ENCODE peak calls at places on chromosomes 3 and 15, in eight cellular contexts. S, F, T, G, L, D, E and K are unnamed samples.

GRCh38 chr15:73800662-73801345 is 47.7 kb upstream of the INSYN1 start:
- DNase-seq in E (no peak), D (peak), G (no peak), L (no peak), S (no peak), F (peak), T (peak), K (no peak)

GRCh38 chr15:52503788-52504496 is 24.7 kb downstream of the MYO5A start:
- DNase-seq in T (no peak), L (no peak), E (no peak), F (no peak), S (no peak), G (no peak), D (peak), K (no peak)

GRCh38 chr3:38800511-38800910 is 15.5 kb downstream of the SCN10A start:
- DNase-seq in F (no peak), L (no peak), G (no peak), T (no peak), S (no peak), D (no peak), E (no peak), K (no peak)

GRCh38 chr15:27847775-27848710 is 251.1 kb downstream of the OCA2 start:
- DNase-seq in D (no peak), E (peak), F (no peak), L (peak), G (no peak), S (no peak), T (no peak), K (no peak)

GRCh38 chr3:195080125-195080524 is 190.8 kb downstream of the XXYLT1 start:
- DNase-seq in L (no peak), D (no peak), E (no peak), S (no peak), T (no peak), F (no peak), G (no peak), K (no peak)

GRCh38 chr3:354433-354832 is 157.9 kb downstream of the CHL1 start:
- DNase-seq in F (peak), S (peak), D (peak), G (peak), E (peak), T (peak), L (no peak), K (no peak)

GRCh38 chr3:169171739-169172138 is 491.8 kb downstream of the MECOM start:
- DNase-seq in D (peak), S (no peak), F (no peak), T (no peak), L (no peak), G (no peak), E (no peak), K (no peak)

GRCh38 chr3:24017305-24017704 is 72.2 kb downstream of the NR1D2 start:
- DNase-seq in F (no peak), D (no peak), E (no peak), L (no peak), G (no peak), T (no peak), S (no peak), K (no peak)

GRCh38 chr3:143307613-143308183 is 188.1 kb downstream of the CHST2 start:
- DNase-seq in L (peak), F (no peak), G (no peak), E (no peak), T (peak), S (no peak), D (peak), K (peak)

GRCh38 chr3:136750922-136751258 is 1.3 kb downstream of the STAG1 start:
- DNase-seq in D (peak), L (no peak), G (no peak), T (no peak), S (no peak), F (no peak), E (no peak), K (no peak)

GRCh38 chr15:91515188-91515754 is 338.2 kb upstream of the SLCO3A1 start:
- DNase-seq in T (peak), F (no peak), L (no peak), D (peak), S (no peak), G (no peak), E (no peak), K (peak)

GRCh38 chr15:25070357-25070963 is 115.7 kb downstream of the SNRPN start:
- DNase-seq in E (no peak), L (no peak), F (no peak), T (no peak), S (no peak), D (no peak), G (no peak), K (no peak)

GRCh38 chr3:168895419-168895818 is 768.1 kb downstream of the MECOM start:
- DNase-seq in T (no peak), D (no peak), S (no peak), G (no peak), E (no peak), F (no peak), L (no peak), K (no peak)

GRCh38 chr15:52100807-52101206 is 11.8 kb downstream of the BCL2L10 start:
- DNase-seq in F (peak), T (peak), G (no peak), E (peak), S (peak), L (peak), D (peak), K (peak)

GRCh38 chr15:74438696-74439316 is 5.0 kb upstream of the SEMA7A start:
- DNase-seq in D (peak), S (peak), E (peak), L (peak), F (peak), T (peak), G (peak), K (no peak)

GRCh38 chr15:26773917-26774316 is 1.1 kb upstream of the GABRB3 start:
- DNase-seq in T (peak), E (no peak), S (no peak), F (no peak), L (no peak), D (no peak), G (peak), K (no peak)

GRCh38 chr3:35643391-35643790 is 4.1 kb downstream of the ARPP21 start:
- DNase-seq in S (no peak), F (no peak), L (no peak), G (no peak), E (no peak), D (no peak), T (no peak), K (no peak)

GRCh38 chr3:134430174-134430573 is 55.6 kb downstream of the ANAPC13 start:
- DNase-seq in S (no peak), L (no peak), F (no peak), G (no peak), D (no peak), T (no peak), E (no peak), K (no peak)

GRCh38 chr15:101378356-101378755 is 83.3 kb upstream of the SNRPA1 start:
- DNase-seq in G (no peak), E (no peak), S (no peak), L (no peak), F (no peak), D (no peak), T (no peak), K (no peak)

GRCh38 chr15:101381671-101382212 is 86.7 kb upstream of the SNRPA1 start:
- DNase-seq in L (no peak), E (no peak), D (no peak), G (no peak), F (no peak), S (no peak), T (no peak), K (no peak)

GRCh38 chr15:101378879-101379278 is 83.8 kb upstream of the SNRPA1 start:
- DNase-seq in G (no peak), F (no peak), E (no peak), D (no peak), S (no peak), L (no peak), T (no peak), K (no peak)

GRCh38 chr15:101380146-101380545 is 85.1 kb upstream of the SNRPA1 start:
- DNase-seq in G (no peak), F (no peak), S (no peak), E (no peak), L (no peak), T (no peak), D (no peak), K (no peak)

DNA sequence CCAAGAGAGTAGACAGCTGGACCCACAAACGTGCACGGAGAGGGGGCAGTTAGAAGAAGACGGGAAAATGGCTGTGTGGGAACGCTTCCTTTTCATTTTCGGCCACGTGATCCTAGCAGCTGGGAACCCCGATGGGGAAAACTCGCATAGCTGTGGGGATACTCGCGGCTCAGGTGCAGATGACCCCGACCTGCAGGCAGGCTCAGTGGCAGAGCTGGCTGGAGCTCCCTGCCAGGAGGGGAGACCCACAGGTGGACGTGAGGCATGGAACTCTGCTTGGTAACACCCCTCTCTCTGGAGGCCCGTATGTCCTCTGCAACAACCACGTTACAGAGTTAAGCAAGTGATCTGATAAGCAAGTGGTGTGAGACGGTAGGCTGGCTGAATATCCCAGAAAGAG is 84.6 kb upstream of the SNRPA1 start:
- DNase-seq in L (no peak), T (no peak), G (no peak), D (no peak), F (no peak), S (no peak), E (no peak), K (no peak)
- H3K4me3 ChIP-seq in L (no peak), T (no peak), G (no peak), D (no peak), F (no peak), S (no peak), E (no peak), K (no peak)

GRCh38 chr3:21017115-21017852 is 733.7 kb downstream of the ZNF385D start:
- DNase-seq in D (peak), S (no peak), L (no peak), T (peak), F (no peak), G (peak), E (no peak), K (no peak)
- TF ChIP-seq CTCF in D (peak), S (no peak), L (no peak), T (no peak), F (no peak), G (peak), E (no peak), K (peak)

DNA sequence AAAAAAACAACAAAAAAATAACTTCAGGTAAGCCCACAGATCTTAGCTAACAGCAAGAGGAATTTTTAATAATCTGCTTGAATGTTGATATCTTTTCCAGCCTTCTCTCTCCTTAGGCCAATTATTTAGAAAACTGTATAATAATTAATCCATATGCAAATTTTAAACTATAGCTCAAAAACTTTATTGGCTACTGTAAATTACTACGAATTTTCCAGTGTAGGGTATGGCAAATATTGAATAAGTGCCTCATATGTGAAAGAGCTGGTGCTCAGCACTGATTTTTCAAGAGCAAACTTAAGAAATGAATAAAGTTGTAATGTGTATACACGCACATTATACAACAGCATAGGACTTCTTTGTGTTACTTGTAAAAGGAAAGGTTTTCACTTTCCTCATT is 123.0 kb downstream of the TFDP2 start:
- DNase-seq in G (no peak), L (no peak), D (no peak), T (no peak), F (no peak), S (no peak), E (no peak), K (no peak)
- H3K4me3 ChIP-seq in G (peak), L (no peak), D (no peak), T (no peak), F (no peak), S (no peak), E (no peak), K (peak)

DNA sequence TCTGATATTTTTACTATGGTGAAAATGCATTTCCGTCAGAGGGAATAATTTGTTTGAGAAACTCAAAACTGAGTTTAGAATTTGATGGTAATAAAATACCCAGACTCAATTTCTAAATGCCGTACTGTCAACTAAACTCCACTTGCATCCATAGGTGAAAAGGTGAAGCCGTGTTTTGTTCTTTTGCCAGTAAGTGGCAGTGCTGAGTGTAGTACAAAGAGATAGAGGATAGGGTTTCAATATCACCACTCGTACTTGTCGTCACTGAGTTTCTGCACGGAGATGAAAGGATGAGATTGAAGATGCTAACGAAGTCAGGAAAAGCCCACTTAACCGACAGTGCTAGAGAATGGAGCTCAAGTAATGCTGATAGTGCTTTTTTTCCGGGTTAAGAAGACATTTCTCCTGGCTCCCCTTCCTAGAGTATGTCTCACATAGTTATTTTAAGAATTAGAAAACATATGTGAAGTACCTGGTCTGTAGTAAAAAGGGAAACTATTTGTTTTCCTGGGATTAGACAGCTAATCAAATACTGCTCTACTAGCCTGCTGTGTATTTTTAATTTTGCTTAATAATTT is 345.1 kb downstream of the IL5RA start:
- DNase-seq in E (no peak), G (peak), T (peak), F (no peak), S (no peak), L (no peak), D (no peak), K (peak)
- TF ChIP-seq CTCF in E (no peak), G (peak), T (no peak), F (no peak), S (no peak), L (no peak), D (no peak), K (peak)

GRCh38 chr3:161419555-161420333 is 48.4 kb upstream of the SPTSSB start:
- DNase-seq in E (no peak), S (no peak), L (no peak), F (no peak), G (no peak), D (no peak), T (no peak), K (no peak)

GRCh38 chr3:161423911-161424522 is 52.7 kb upstream of the SPTSSB start:
- DNase-seq in D (peak), T (peak), F (no peak), L (no peak), G (peak), S (no peak), E (no peak), K (no peak)

GRCh38 chr3:161415506-161416231 is 44.4 kb upstream of the SPTSSB start:
- DNase-seq in G (no peak), F (no peak), S (peak), T (peak), E (no peak), L (peak), D (peak), K (peak)

GRCh38 chr3:161422171-161422693 is 50.9 kb upstream of the SPTSSB start:
- DNase-seq in T (no peak), L (no peak), E (no peak), D (no peak), G (no peak), F (no peak), S (no peak), K (no peak)

GRCh38 chr3:161420746-161421145 is 49.4 kb upstream of the SPTSSB start:
- DNase-seq in T (peak), L (peak), D (no peak), S (peak), G (peak), F (no peak), E (no peak), K (no peak)
- H3K4me3 ChIP-seq in T (no peak), L (no peak), D (no peak), S (no peak), G (no peak), F (no peak), E (no peak), K (no peak)

GRCh38 chr3:5232570-5232969 is 45.1 kb downstream of the EDEM1 start:
- DNase-seq in F (no peak), S (no peak), D (no peak), G (peak), T (peak), L (no peak), E (no peak), K (no peak)
- TF ChIP-seq CTCF in F (no peak), S (no peak), D (no peak), G (peak), T (no peak), L (no peak), E (no peak), K (peak)

GRCh38 chr15:39270976-39271375 is 309.9 kb upstream of the THBS1 start:
- DNase-seq in F (no peak), G (no peak), T (peak), D (peak), E (no peak), S (peak), L (no peak), K (no peak)
- H3K4me3 ChIP-seq in F (no peak), G (no peak), T (no peak), D (no peak), E (no peak), S (no peak), L (no peak), K (no peak)

GRCh38 chr3:41448396-41448795 is 249.1 kb downstream of the CTNNB1 start:
- DNase-seq in T (no peak), L (no peak), E (no peak), S (no peak), D (no peak), G (no peak), F (no peak), K (no peak)
- TF ChIP-seq CTCF in T (no peak), L (no peak), E (no peak), S (no peak), D (no peak), G (no peak), F (no peak), K (peak)

DNA sequence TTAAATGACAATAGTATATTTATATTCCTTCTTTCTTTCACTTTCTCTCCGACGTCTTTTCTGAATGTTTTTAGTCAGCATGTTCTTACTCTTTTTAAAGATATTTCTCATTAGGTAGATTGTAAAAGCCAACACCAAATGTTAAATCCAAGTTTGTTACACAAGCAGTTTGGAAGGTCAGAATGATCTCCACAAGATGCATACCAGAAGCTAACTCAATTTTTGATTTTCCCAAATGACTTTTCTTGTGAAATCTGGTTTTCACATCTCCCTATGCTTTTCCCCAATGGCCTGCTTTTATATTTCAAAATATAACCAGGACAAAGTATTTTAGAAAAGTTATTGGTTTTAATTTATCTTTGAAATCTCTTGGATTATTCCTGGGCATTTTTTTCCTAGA is 49.7 kb upstream of the TPRG1 start:
- DNase-seq in E (no peak), F (no peak), D (no peak), L (no peak), S (no peak), G (no peak), T (no peak), K (no peak)
- H3K4me3 ChIP-seq in E (no peak), F (no peak), D (no peak), L (no peak), S (no peak), G (no peak), T (no peak), K (no peak)